ENCODE peak calls at places on chromosomes 5 and 9, in six cellular contexts. B is transverse colon; S is stomach; F is endothelial cell of umbilical vein; M is breast epithelium; Q is effector memory CD4-positive, alpha-beta T cell. T is an unnamed sample.

GRCh38 chr5:16518606-16519005 is 53.0 kb upstream of the ZNF622 start:
- DNase-seq in B (no peak), S (no peak), F (no peak), M (no peak), Q (no peak), T (no peak)

GRCh38 chr9:127862075-127863011 is 7.9 kb upstream of the ENG start:
- DNase-seq in B (peak; percentile 80), S (peak; percentile 57), F (peak; percentile 77), M (no peak), Q (peak; percentile 23), T (peak; percentile 22)

GRCh38 chr5:115838885-115839518 is 2.4 kb downstream of the ATG12 start:
- DNase-seq in B (peak; percentile 8), S (no peak), F (peak; percentile 57), M (no peak), Q (no peak), T (no peak)

GRCh38 chr5:103224118-103224893 is 34.3 kb upstream of the MACIR start:
- DNase-seq in B (peak; percentile 20), S (no peak), F (peak; percentile 78), M (no peak), Q (peak; percentile 6), T (peak; percentile 25)

GRCh38 chr5:67244345-67244793 is 47.8 kb upstream of the CD180 start:
- DNase-seq in B (no peak), S (no peak), F (peak; percentile 91), M (no peak), Q (no peak), T (no peak)

GRCh38 chr5:10913846-10914245 is 152.8 kb upstream of the DAP start:
- DNase-seq in B (no peak), S (no peak), F (no peak), M (no peak), Q (no peak), T (no peak)

GRCh38 chr9:76452839-76453238 is 6.1 kb upstream of the GCNT1 start:
- DNase-seq in B (no peak), S (no peak), F (no peak), M (no peak), Q (no peak), T (no peak)

GRCh38 chr5:129912601-129913000 is 8.3 kb downstream of the CHSY3 start:
- DNase-seq in B (no peak), S (no peak), F (no peak), M (no peak), Q (no peak), T (no peak)

GRCh38 chr5:1793966-1794895 is 5.4 kb downstream of the MRPL36 start:
- DNase-seq in B (peak; percentile 38), S (no peak), F (no peak), M (no peak), Q (no peak), T (no peak)

GRCh38 chr5:38944282-38944681 is 98.5 kb downstream of the OSMR start:
- DNase-seq in B (no peak), S (no peak), F (no peak), M (no peak), Q (no peak), T (no peak)

GRCh38 chr9:119280740-119281485 is 88.3 kb downstream of the BRINP1 start:
- DNase-seq in B (no peak), S (no peak), F (no peak), M (no peak), Q (no peak), T (no peak)

GRCh38 chr5:36641416-36641815 is 35.0 kb downstream of the SLC1A3 start:
- DNase-seq in B (no peak), S (no peak), F (no peak), M (no peak), Q (no peak), T (no peak)

GRCh38 chr9:87545858-87546257 is 48.2 kb downstream of the DAPK1 start:
- DNase-seq in B (no peak), S (no peak), F (peak; percentile 82), M (no peak), Q (no peak), T (no peak)

GRCh38 chr5:127936439-127936972 is 147.1 kb upstream of the SLC12A2 start:
- DNase-seq in B (no peak), S (no peak), F (no peak), M (no peak), Q (no peak), T (no peak)

GRCh38 chr5:54807421-54807820 is 178.0 kb downstream of the ESM1 start:
- DNase-seq in B (no peak), S (no peak), F (peak; percentile 84), M (no peak), Q (no peak), T (no peak)

GRCh38 chr9:88789785-88790184 is 201.5 kb upstream of the S1PR3 start:
- DNase-seq in B (no peak), S (no peak), F (no peak), M (no peak), Q (no peak), T (no peak)
- H3K27ac ChIP-seq in B (no peak overlapping the region), S (no peak overlapping the region), F (no peak overlapping the region), M (no peak overlapping the region), Q (no peak overlapping the region), T (no peak overlapping the region)

GRCh38 chr9:133127340-133127981 is 6.4 kb upstream of the RALGDS start:
- DNase-seq in B (peak; percentile 70), S (peak; percentile 84), F (no peak), M (peak; percentile 72), Q (peak; percentile 66), T (no peak)

GRCh38 chr9:133126697-133127339 is 5.8 kb upstream of the RALGDS start:
- DNase-seq in B (peak; percentile 12), S (no peak), F (no peak), M (no peak), Q (no peak), T (no peak)

GRCh38 chr9:133125706-133126696 is 5.0 kb upstream of the RALGDS start:
- DNase-seq in B (peak; percentile 45), S (no peak), F (peak; percentile 92), M (no peak), Q (no peak), T (peak; percentile 44)

GRCh38 chr9:133129001-133129799 is 8.2 kb upstream of the RALGDS start:
- DNase-seq in B (peak; percentile 8), S (no peak), F (no peak), M (no peak), Q (no peak), T (peak; percentile 35)

GRCh38 chr9:133128152-133128551 is 7.1 kb upstream of the RALGDS start:
- DNase-seq in B (no peak), S (no peak), F (no peak), M (no peak), Q (no peak), T (no peak)
- H3K27ac ChIP-seq in B (peak overlapping the region; percentile 81), S (peak overlapping the region; percentile 76), F (no peak overlapping the region), M (peak overlapping the region; percentile 99), Q (peak overlapping the region; percentile 99), T (peak overlapping the region; percentile 89)

DNA sequence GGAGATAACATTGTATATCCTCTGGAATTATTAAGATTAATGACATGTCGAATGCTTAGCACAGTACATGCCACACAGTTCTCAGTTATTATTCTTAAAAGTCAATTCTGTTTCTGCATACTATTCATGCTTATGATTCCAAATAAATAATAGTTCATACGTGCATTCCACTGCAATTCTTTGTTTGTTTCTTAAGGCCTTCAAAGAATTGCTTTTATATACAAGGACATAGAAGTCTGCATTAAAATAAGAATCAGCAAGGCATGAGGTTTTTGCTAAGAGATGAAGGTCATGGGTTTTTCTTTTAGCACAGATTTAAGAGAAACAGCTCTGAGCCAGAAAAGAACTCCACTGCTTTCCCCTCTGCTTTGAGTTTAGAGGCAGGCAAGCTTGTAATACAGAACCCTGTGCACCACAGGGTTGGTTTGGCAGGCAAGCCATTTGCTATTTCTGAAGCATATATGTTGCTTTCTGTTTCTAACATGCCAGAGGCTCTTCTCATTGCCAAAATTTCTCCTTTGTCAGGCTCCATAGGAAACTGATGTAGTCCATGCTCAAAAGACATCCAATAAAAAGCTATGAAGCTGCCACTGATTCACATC is 420.6 kb upstream of the TYRP1 start:
- DNase-seq in B (no peak), S (no peak), F (no peak), M (no peak), Q (no peak), T (no peak)
- H3K27ac ChIP-seq in B (no peak overlapping the region), S (no peak overlapping the region), F (no peak overlapping the region), M (no peak overlapping the region), Q (no peak overlapping the region), T (no peak overlapping the region)

GRCh38 chr9:101307524-101308213 is 77.1 kb downstream of the BAAT start:
- DNase-seq in B (no peak), S (no peak), F (no peak), M (no peak), Q (no peak), T (no peak)

GRCh38 chr9:101311759-101312420 is 72.9 kb downstream of the BAAT start:
- DNase-seq in B (no peak), S (no peak), F (peak; percentile 76), M (no peak), Q (no peak), T (no peak)

GRCh38 chr9:101312661-101313060 is 72.1 kb downstream of the BAAT start:
- DNase-seq in B (no peak), S (no peak), F (no peak), M (no peak), Q (no peak), T (no peak)

GRCh38 chr9:101309139-101309538 is 75.7 kb downstream of the BAAT start:
- DNase-seq in B (no peak), S (no peak), F (no peak), M (no peak), Q (no peak), T (no peak)

DNA sequence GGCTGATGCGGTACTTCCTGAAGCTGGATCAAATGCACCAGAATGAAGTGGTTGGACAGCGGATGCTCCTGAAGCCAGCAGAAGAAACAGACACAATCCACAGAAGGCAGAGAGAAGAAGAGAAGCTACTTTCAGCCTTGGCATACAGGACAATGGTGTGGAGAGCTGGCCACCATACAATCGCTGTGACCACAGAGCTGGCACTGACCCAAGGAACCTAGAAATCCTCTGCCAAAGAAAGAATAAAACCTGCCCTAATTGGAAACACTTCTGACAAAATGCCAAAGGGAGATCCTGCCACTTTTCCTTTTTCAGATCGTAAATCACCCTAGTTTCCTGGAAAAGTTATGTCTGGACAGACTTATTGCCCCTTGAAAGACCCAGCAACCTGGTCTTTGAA is 77.8 kb downstream of the BAAT start:
- DNase-seq in B (no peak), S (no peak), F (peak; percentile 26), M (no peak), Q (no peak), T (no peak)
- H3K27ac ChIP-seq in B (no peak overlapping the region), S (no peak overlapping the region), F (no peak overlapping the region), M (no peak overlapping the region), Q (no peak overlapping the region), T (no peak overlapping the region)

DNA sequence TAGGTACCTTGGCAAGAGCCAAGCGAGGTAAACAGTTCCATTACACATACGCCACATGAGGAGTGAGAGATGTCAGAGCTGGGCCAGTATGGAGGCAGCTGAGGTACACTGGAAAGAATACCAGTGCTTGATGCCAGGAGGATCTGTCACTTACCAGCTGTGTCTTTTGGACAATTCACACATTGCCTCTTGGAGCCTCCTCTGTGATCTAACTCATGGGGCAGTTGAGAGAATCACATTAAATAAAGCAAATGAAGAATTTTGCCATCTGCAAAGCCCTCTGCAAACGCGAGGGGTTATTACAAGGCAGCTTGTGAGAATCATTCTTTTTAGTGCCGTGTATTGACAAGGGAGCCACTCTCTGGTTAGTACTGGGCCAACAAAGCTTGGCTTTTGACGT is 429.7 kb upstream of the KLF4 start:
- DNase-seq in B (no peak), S (no peak), F (no peak), M (no peak), Q (no peak), T (no peak)
- H3K27ac ChIP-seq in B (no peak overlapping the region), S (no peak overlapping the region), F (no peak overlapping the region), M (no peak overlapping the region), Q (no peak overlapping the region), T (peak overlapping the region; percentile 61)

T was measured in substantia nigra.